ENCODE peak calls at places on chromosomes 16 and 17, in six cellular contexts. M, K, Q, H, T and J are unnamed samples.

GRCh38 chr17:56908061-56908542 is 5.7 kb downstream of the TRIM25 start:
- DNase-seq in M (no peak), K (peak; percentile 72), Q (peak; percentile 83), H (no peak), T (peak; percentile 42), J (no peak)

GRCh38 chr17:55962931-55963378 is 190.3 kb upstream of the ANKFN1 start:
- DNase-seq in M (no peak), K (no peak), Q (no peak), H (no peak), T (no peak), J (no peak)

GRCh38 chr16:22670551-22670970 is 143.4 kb upstream of the HS3ST2 start:
- DNase-seq in M (peak; percentile 29), K (no peak), Q (peak; percentile 19), H (no peak), T (no peak), J (no peak)

GRCh38 chr17:50565559-50566350 is 5.2 kb downstream of the CACNA1G start:
- DNase-seq in M (no peak), K (no peak), Q (no peak), H (no peak), T (no peak), J (no peak)

GRCh38 chr17:39209317-39210092 is 9.4 kb downstream of the RPL19 start:
- DNase-seq in M (no peak), K (peak; percentile 91), Q (peak; percentile 54), H (peak; percentile 35), T (peak; percentile 81), J (peak; percentile 94)

GRCh38 chr17:8629371-8630226 is 926 bp downstream of the MYH10 start:
- DNase-seq in M (peak; percentile 47), K (peak; percentile 49), Q (peak; percentile 28), H (no peak), T (peak; percentile 21), J (peak; percentile 46)

GRCh38 chr17:5694507-5694906 is 110.2 kb upstream of the NLRP1 start:
- DNase-seq in M (no peak), K (no peak), Q (no peak), H (no peak), T (no peak), J (no peak)

GRCh38 chr16:79658301-79659001 is 57.9 kb upstream of the MAF start:
- DNase-seq in M (no peak), K (no peak), Q (no peak), H (no peak), T (peak; percentile 78), J (peak; percentile 83)

GRCh38 chr17:31318298-31319190 is 2.9 kb downstream of the EVI2A start:
- DNase-seq in M (no peak), K (peak; percentile 77), Q (peak; percentile 59), H (peak; percentile 12), T (peak; percentile 62), J (no peak)

GRCh38 chr17:3602499-3602898 is 6.7 kb downstream of the TRPV1 start:
- DNase-seq in M (no peak), K (no peak), Q (peak; percentile 26), H (no peak), T (no peak), J (no peak)

GRCh38 chr17:72502111-72502939 is 381.5 kb downstream of the SOX9 start:
- DNase-seq in M (no peak), K (no peak), Q (no peak), H (no peak), T (no peak), J (peak; percentile 81)

GRCh38 chr17:39461911-39462641 is 790 bp downstream of the CDK12 start:
- DNase-seq in M (no peak), K (peak; percentile 31), Q (peak; percentile 31), H (no peak), T (peak; percentile 27), J (peak; percentile 22)

GRCh38 chr17:18361837-18362380 is 1.4 kb downstream of the SHMT1 start:
- DNase-seq in M (no peak), K (no peak), Q (no peak), H (no peak), T (no peak), J (no peak)

GRCh38 chr17:16406742-16407674 is 8.4 kb upstream of the TRPV2 start:
- DNase-seq in M (peak; percentile 59), K (peak; percentile 58), Q (peak; percentile 61), H (no peak), T (no peak), J (no peak)

GRCh38 chr17:76048711-76049110 is 21.6 kb upstream of the EVPL start:
- DNase-seq in M (no peak), K (no peak), Q (no peak), H (no peak), T (no peak), J (no peak)

GRCh38 chr16:25027781-25028180 is 12.6 kb upstream of the ARHGAP17 start:
- DNase-seq in M (no peak), K (no peak), Q (no peak), H (no peak), T (no peak), J (no peak)

GRCh38 chr17:48600244-48601098 is 4.3 kb downstream of the HOXB6 start:
- DNase-seq in M (no peak), K (no peak), Q (no peak), H (no peak), T (no peak), J (no peak)

GRCh38 chr17:57578608-57578990 is 166.5 kb downstream of the CCDC182 start:
- DNase-seq in M (no peak), K (no peak), Q (no peak), H (no peak), T (no peak), J (no peak)

GRCh38 chr16:81094771-81095251 is 1.4 kb downstream of the GCSH start:
- DNase-seq in M (no peak), K (no peak), Q (no peak), H (no peak), T (no peak), J (no peak)

GRCh38 chr17:80996422-80997305 is 5.0 kb downstream of the CHMP6 start:
- DNase-seq in M (no peak), K (no peak), Q (no peak), H (no peak), T (no peak), J (no peak)

GRCh38 chr17:33302394-33302793 is 9.3 kb upstream of the ASIC2 start:
- DNase-seq in M (no peak), K (no peak), Q (no peak), H (no peak), T (no peak), J (peak; percentile 76)

GRCh38 chr16:24085665-24086064 is 170.5 kb upstream of the CACNG3 start:
- DNase-seq in M (no peak), K (no peak), Q (no peak), H (no peak), T (no peak), J (no peak)

GRCh38 chr16:7436306-7436705 is 103.7 kb downstream of the RBFOX1 start:
- DNase-seq in M (no peak), K (no peak), Q (no peak), H (no peak), T (peak; percentile 32), J (no peak)

GRCh38 chr17:64504769-64505319 is 1.2 kb downstream of the DDX5 start:
- DNase-seq in M (no peak), K (no peak), Q (no peak), H (no peak), T (no peak), J (peak; percentile 30)

DNA sequence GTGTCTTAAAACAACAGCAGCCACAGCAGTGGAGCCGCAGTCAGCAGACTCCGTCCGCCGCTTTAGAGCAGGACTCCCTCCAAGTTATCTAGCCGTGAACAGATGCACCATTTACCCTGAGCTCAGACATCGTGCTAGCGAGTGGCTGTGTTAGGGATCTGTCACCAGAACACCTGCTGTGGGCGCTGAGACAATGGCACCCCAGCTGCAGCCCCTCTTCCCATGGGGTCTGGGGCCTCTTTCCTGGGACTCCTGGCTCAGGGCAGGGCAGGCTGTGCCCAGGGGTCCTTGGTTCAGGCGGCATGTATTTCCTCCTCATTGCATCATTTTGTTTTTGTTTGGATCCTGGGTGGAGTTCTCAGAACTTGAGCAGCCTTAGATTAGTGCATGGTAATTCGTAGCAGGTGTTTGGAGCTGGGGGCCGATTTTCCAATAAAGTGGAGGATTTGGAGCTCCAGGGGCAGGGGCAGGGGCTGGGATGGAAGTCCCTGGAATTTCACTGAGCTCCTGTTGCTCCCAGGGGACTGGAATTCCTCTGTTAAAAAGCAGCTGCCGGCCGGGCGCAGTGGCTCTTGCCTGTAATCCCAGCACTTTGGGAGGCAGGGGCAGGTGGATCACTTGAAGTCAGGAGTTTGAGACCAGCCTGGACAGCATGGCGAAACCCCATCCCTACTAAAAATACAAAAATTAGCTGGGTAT is 23.4 kb downstream of the NMRAL1 start:
- DNase-seq in M (no peak), K (no peak), Q (no peak), H (no peak), T (no peak), J (no peak)
- TF ChIP-seq CTCF in M (no peak), K (no peak), Q (no peak), H (no peak), T (no peak), J (no peak)

GRCh38 chr16:1825864-1826690 is 548 bp downstream of the HAGH start:
- DNase-seq in M (peak; percentile 61), K (peak; percentile 30), Q (peak; percentile 82), H (peak; percentile 50), T (no peak), J (no peak)

GRCh38 chr16:1822801-1823200 is 3.8 kb downstream of the HAGH start:
- DNase-seq in M (no peak), K (no peak), Q (no peak), H (no peak), T (no peak), J (no peak)

GRCh38 chr16:1825381-1825863 is 1.2 kb downstream of the HAGH start:
- DNase-seq in M (no peak), K (no peak), Q (no peak), H (no peak), T (no peak), J (no peak)

GRCh38 chr16:1821861-1822611 is 4.6 kb downstream of the HAGH start:
- DNase-seq in M (no peak), K (no peak), Q (no peak), H (no peak), T (no peak), J (no peak)

GRCh38 chr16:1823821-1824220 is 2.8 kb downstream of the HAGH start:
- DNase-seq in M (peak; percentile 34), K (no peak), Q (peak; percentile 34), H (no peak), T (no peak), J (no peak)
- TF ChIP-seq CTCF in M (no peak), K (no peak), Q (peak; percentile 61), H (no peak), T (no peak), J (no peak)

DNA sequence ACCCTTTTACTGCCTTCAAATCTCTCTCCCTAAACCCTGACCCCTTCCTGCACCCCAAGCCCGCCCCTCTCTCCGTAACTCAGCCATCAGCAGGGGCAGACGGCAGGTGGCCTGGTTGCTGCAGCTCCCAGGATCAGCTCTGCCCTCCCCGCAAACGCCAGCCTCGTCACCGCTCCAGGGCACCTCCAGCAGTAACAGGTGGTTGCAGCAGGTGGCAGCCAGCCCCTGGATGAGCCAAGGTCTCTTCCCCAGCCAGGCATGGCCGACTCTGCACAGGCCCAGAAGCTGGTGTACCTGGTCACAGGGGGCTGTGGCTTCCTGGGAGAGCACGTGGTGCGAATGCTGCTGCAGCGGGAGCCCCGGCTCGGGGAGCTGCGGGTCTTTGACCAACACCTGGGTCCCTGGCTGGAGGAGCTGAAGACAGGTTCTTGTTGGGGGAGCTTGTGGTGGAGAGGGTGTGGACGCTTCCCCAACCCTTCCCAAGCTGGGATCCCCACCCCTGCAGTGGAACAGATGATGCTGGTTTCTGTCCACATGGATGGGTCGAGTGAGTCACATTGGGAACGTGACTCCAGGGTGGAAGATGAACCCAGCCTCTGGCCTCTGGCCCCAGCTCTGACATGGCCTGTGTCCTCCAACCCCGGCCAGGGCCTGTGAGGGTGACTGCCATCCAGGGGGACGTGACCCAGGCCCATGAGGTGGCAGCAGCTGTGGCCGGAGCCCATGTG is 558 bp downstream of the HSD3B7 start:
- DNase-seq in M (no peak), K (peak; percentile 48), Q (no peak), H (no peak), T (peak; percentile 67), J (peak; percentile 70)
- TF ChIP-seq CTCF in M (no peak), K (no peak), Q (no peak), H (no peak), T (no peak), J (no peak)

GRCh38 chr16:30786115-30786935 is 680 bp downstream of the ZNF629 start:
- DNase-seq in M (peak; percentile 57), K (no peak), Q (no peak), H (no peak), T (no peak), J (no peak)
- TF ChIP-seq CTCF in M (no peak), K (no peak), Q (no peak), H (no peak), T (no peak), J (no peak)